ENCODE peak calls at places on chromosomes 6 and 20, in nine cellular contexts. One of them, this sample, is unnamed.

GRCh38 chr20:53940883-53941546 is 129.4 kb downstream of the BCAS1 start:
- DNase-seq in hypothalamus: no peak
- DNase-seq in iris pigment epithelial cell: peak; percentile 82
- DNase-seq in HT-29: no peak
- DNase-seq in body of pancreas: no peak
- DNase-seq in H54: peak; percentile 42
- DNase-seq in left kidney: peak; percentile 66
- DNase-seq in activated naive CD4-positive, alpha-beta T cell treated with anti-CD3 and anti-CD28 coated beads, Interleukin-2, amount 50 U/mL, for 72 hours: no peak
- DNase-seq in PC-3: peak; percentile 91
- DNase-seq in this sample: peak; percentile 57

GRCh38 chr6:30227763-30228487 is 14.7 kb upstream of the TRIM26 start:
- DNase-seq in hypothalamus: no peak
- DNase-seq in iris pigment epithelial cell: no peak
- DNase-seq in HT-29: no peak
- DNase-seq in body of pancreas: no peak
- DNase-seq in H54: no peak
- DNase-seq in left kidney: no peak
- DNase-seq in activated naive CD4-positive, alpha-beta T cell treated with anti-CD3 and anti-CD28 coated beads, Interleukin-2, amount 50 U/mL, for 72 hours: no peak
- DNase-seq in PC-3: no peak
- DNase-seq in this sample: no peak

GRCh38 chr6:1737463-1738311 is 128.0 kb downstream of the FOXC1 start:
- DNase-seq in hypothalamus: no peak
- DNase-seq in iris pigment epithelial cell: no peak
- DNase-seq in HT-29: no peak
- DNase-seq in body of pancreas: no peak
- DNase-seq in H54: no peak
- DNase-seq in left kidney: no peak
- DNase-seq in activated naive CD4-positive, alpha-beta T cell treated with anti-CD3 and anti-CD28 coated beads, Interleukin-2, amount 50 U/mL, for 72 hours: no peak
- DNase-seq in PC-3: no peak
- DNase-seq in this sample: no peak

GRCh38 chr6:75350808-75351207 is 66.2 kb upstream of the TMEM30A start:
- DNase-seq in hypothalamus: no peak
- DNase-seq in iris pigment epithelial cell: no peak
- DNase-seq in HT-29: no peak
- DNase-seq in body of pancreas: no peak
- DNase-seq in H54: no peak
- DNase-seq in left kidney: no peak
- DNase-seq in activated naive CD4-positive, alpha-beta T cell treated with anti-CD3 and anti-CD28 coated beads, Interleukin-2, amount 50 U/mL, for 72 hours: no peak
- DNase-seq in PC-3: no peak
- DNase-seq in this sample: no peak

GRCh38 chr6:24664049-24664987 is 2.4 kb downstream of the TDP2 start:
- DNase-seq in hypothalamus: no peak
- DNase-seq in iris pigment epithelial cell: no peak
- DNase-seq in HT-29: no peak
- DNase-seq in body of pancreas: no peak
- DNase-seq in H54: no peak
- DNase-seq in left kidney: no peak
- DNase-seq in activated naive CD4-positive, alpha-beta T cell treated with anti-CD3 and anti-CD28 coated beads, Interleukin-2, amount 50 U/mL, for 72 hours: no peak
- DNase-seq in PC-3: no peak
- DNase-seq in this sample: no peak

GRCh38 chr20:8320306-8320705 is 188.2 kb downstream of the PLCB1 start:
- DNase-seq in hypothalamus: no peak
- DNase-seq in iris pigment epithelial cell: no peak
- DNase-seq in HT-29: no peak
- DNase-seq in body of pancreas: no peak
- DNase-seq in H54: no peak
- DNase-seq in left kidney: no peak
- DNase-seq in activated naive CD4-positive, alpha-beta T cell treated with anti-CD3 and anti-CD28 coated beads, Interleukin-2, amount 50 U/mL, for 72 hours: no peak
- DNase-seq in PC-3: no peak
- DNase-seq in this sample: no peak

GRCh38 chr6:111417181-111417585 is 65.8 kb downstream of the REV3L start:
- DNase-seq in hypothalamus: peak; percentile 34
- DNase-seq in iris pigment epithelial cell: peak; percentile 31
- DNase-seq in HT-29: no peak
- DNase-seq in body of pancreas: no peak
- DNase-seq in H54: no peak
- DNase-seq in left kidney: no peak
- DNase-seq in activated naive CD4-positive, alpha-beta T cell treated with anti-CD3 and anti-CD28 coated beads, Interleukin-2, amount 50 U/mL, for 72 hours: no peak
- DNase-seq in PC-3: no peak
- DNase-seq in this sample: no peak

GRCh38 chr20:44716309-44717106 is 1.3 kb downstream of the CCN5 start:
- DNase-seq in hypothalamus: no peak
- DNase-seq in iris pigment epithelial cell: no peak
- DNase-seq in HT-29: no peak
- DNase-seq in body of pancreas: no peak
- DNase-seq in H54: no peak
- DNase-seq in left kidney: no peak
- DNase-seq in activated naive CD4-positive, alpha-beta T cell treated with anti-CD3 and anti-CD28 coated beads, Interleukin-2, amount 50 U/mL, for 72 hours: no peak
- DNase-seq in PC-3: no peak
- DNase-seq in this sample: peak; percentile 86

GRCh38 chr6:119482850-119483285 is 133.3 kb upstream of the MAN1A1 start:
- DNase-seq in hypothalamus: no peak
- DNase-seq in iris pigment epithelial cell: no peak
- DNase-seq in HT-29: no peak
- DNase-seq in body of pancreas: no peak
- DNase-seq in H54: no peak
- DNase-seq in left kidney: peak; percentile 6
- DNase-seq in activated naive CD4-positive, alpha-beta T cell treated with anti-CD3 and anti-CD28 coated beads, Interleukin-2, amount 50 U/mL, for 72 hours: no peak
- DNase-seq in PC-3: no peak
- DNase-seq in this sample: no peak

GRCh38 chr20:9442858-9443257 is 71.5 kb upstream of the LAMP5 start:
- DNase-seq in hypothalamus: no peak
- DNase-seq in iris pigment epithelial cell: no peak
- DNase-seq in HT-29: no peak
- DNase-seq in body of pancreas: no peak
- DNase-seq in H54: no peak
- DNase-seq in left kidney: peak; percentile 9
- DNase-seq in activated naive CD4-positive, alpha-beta T cell treated with anti-CD3 and anti-CD28 coated beads, Interleukin-2, amount 50 U/mL, for 72 hours: no peak
- DNase-seq in PC-3: peak; percentile 38
- DNase-seq in this sample: no peak

GRCh38 chr6:4319992-4320683 is 184.8 kb upstream of the ECI2 start:
- DNase-seq in hypothalamus: no peak
- DNase-seq in iris pigment epithelial cell: peak; percentile 49
- DNase-seq in HT-29: peak; percentile 77
- DNase-seq in body of pancreas: no peak
- DNase-seq in H54: no peak
- DNase-seq in left kidney: peak; percentile 47
- DNase-seq in activated naive CD4-positive, alpha-beta T cell treated with anti-CD3 and anti-CD28 coated beads, Interleukin-2, amount 50 U/mL, for 72 hours: no peak
- DNase-seq in PC-3: peak; percentile 83
- DNase-seq in this sample: no peak

GRCh38 chr20:18267815-18268214 is 20.5 kb upstream of the ZNF133 start:
- DNase-seq in hypothalamus: no peak
- DNase-seq in iris pigment epithelial cell: no peak
- DNase-seq in HT-29: no peak
- DNase-seq in body of pancreas: no peak
- DNase-seq in H54: no peak
- DNase-seq in left kidney: peak; percentile 45
- DNase-seq in activated naive CD4-positive, alpha-beta T cell treated with anti-CD3 and anti-CD28 coated beads, Interleukin-2, amount 50 U/mL, for 72 hours: no peak
- DNase-seq in PC-3: no peak
- DNase-seq in this sample: no peak

GRCh38 chr6:143159001-143159400 is 98.3 kb downstream of the AIG1 start:
- DNase-seq in hypothalamus: no peak
- DNase-seq in iris pigment epithelial cell: no peak
- DNase-seq in HT-29: no peak
- DNase-seq in body of pancreas: no peak
- DNase-seq in H54: no peak
- DNase-seq in left kidney: no peak
- DNase-seq in activated naive CD4-positive, alpha-beta T cell treated with anti-CD3 and anti-CD28 coated beads, Interleukin-2, amount 50 U/mL, for 72 hours: no peak
- DNase-seq in PC-3: no peak
- DNase-seq in this sample: no peak

GRCh38 chr20:10129749-10130148 is 88.9 kb upstream of the SNAP25 start:
- DNase-seq in hypothalamus: no peak
- DNase-seq in iris pigment epithelial cell: no peak
- DNase-seq in HT-29: no peak
- DNase-seq in body of pancreas: no peak
- DNase-seq in H54: no peak
- DNase-seq in left kidney: no peak
- DNase-seq in activated naive CD4-positive, alpha-beta T cell treated with anti-CD3 and anti-CD28 coated beads, Interleukin-2, amount 50 U/mL, for 72 hours: no peak
- DNase-seq in PC-3: no peak
- DNase-seq in this sample: no peak

GRCh38 chr20:50607436-50607835 is 83.9 kb downstream of the RIPOR3 start:
- DNase-seq in hypothalamus: no peak
- DNase-seq in iris pigment epithelial cell: no peak
- DNase-seq in HT-29: no peak
- DNase-seq in body of pancreas: no peak
- DNase-seq in H54: no peak
- DNase-seq in left kidney: no peak
- DNase-seq in activated naive CD4-positive, alpha-beta T cell treated with anti-CD3 and anti-CD28 coated beads, Interleukin-2, amount 50 U/mL, for 72 hours: no peak
- DNase-seq in PC-3: no peak
- DNase-seq in this sample: peak; percentile 73

GRCh38 chr20:52103469-52103910 is 88.1 kb downstream of the ZFP64 start:
- DNase-seq in hypothalamus: no peak
- DNase-seq in iris pigment epithelial cell: peak; percentile 71
- DNase-seq in HT-29: no peak
- DNase-seq in body of pancreas: no peak
- DNase-seq in H54: peak; percentile 35
- DNase-seq in left kidney: peak; percentile 51
- DNase-seq in activated naive CD4-positive, alpha-beta T cell treated with anti-CD3 and anti-CD28 coated beads, Interleukin-2, amount 50 U/mL, for 72 hours: no peak
- DNase-seq in PC-3: no peak
- DNase-seq in this sample: peak; percentile 88

GRCh38 chr6:39181333-39181732 is 47.9 kb downstream of the KCNK5 start:
- DNase-seq in hypothalamus: no peak
- DNase-seq in iris pigment epithelial cell: no peak
- DNase-seq in HT-29: no peak
- DNase-seq in body of pancreas: no peak
- DNase-seq in H54: no peak
- DNase-seq in left kidney: no peak
- DNase-seq in activated naive CD4-positive, alpha-beta T cell treated with anti-CD3 and anti-CD28 coated beads, Interleukin-2, amount 50 U/mL, for 72 hours: no peak
- DNase-seq in PC-3: no peak
- DNase-seq in this sample: no peak

GRCh38 chr20:55424968-55425367 is 580.4 kb downstream of the CBLN4 start:
- DNase-seq in hypothalamus: no peak
- DNase-seq in iris pigment epithelial cell: no peak
- DNase-seq in HT-29: no peak
- DNase-seq in body of pancreas: no peak
- DNase-seq in H54: no peak
- DNase-seq in left kidney: peak; percentile 78
- DNase-seq in activated naive CD4-positive, alpha-beta T cell treated with anti-CD3 and anti-CD28 coated beads, Interleukin-2, amount 50 U/mL, for 72 hours: no peak
- DNase-seq in PC-3: no peak
- DNase-seq in this sample: no peak

GRCh38 chr6:105968230-105968954 is 117.7 kb upstream of the PRDM1 start:
- DNase-seq in hypothalamus: no peak
- DNase-seq in iris pigment epithelial cell: no peak
- DNase-seq in HT-29: peak; percentile 22
- DNase-seq in body of pancreas: no peak
- DNase-seq in H54: no peak
- DNase-seq in left kidney: no peak
- DNase-seq in activated naive CD4-positive, alpha-beta T cell treated with anti-CD3 and anti-CD28 coated beads, Interleukin-2, amount 50 U/mL, for 72 hours: no peak
- DNase-seq in PC-3: peak; percentile 75
- DNase-seq in this sample: no peak

This sample was measured in osteoblast.